ENCODE peak calls at places on chromosomes 5 and 9, in five cellular contexts. C is breast epithelium, J is GM23248, A is DND-41, D is Karpas-422. N is an unnamed sample. For H3K4me1 and H3K9me3, the result is how much of the 10 kb centered on the place peaks cover.

GRCh38 chr5:93236807-93237421 is 344.1 kb downstream of the NR2F1-AS1 start:
- DNase-seq in C (no peak), J (peak), A (no peak), D (no peak), N (no peak)

GRCh38 chr5:35012796-35013195 is 35.0 kb downstream of the AGXT2 start:
- DNase-seq in C (no peak), J (no peak), A (no peak), D (no peak), N (no peak)

GRCh38 chr5:124236366-124237231 is 509.8 kb downstream of the ZNF608 start:
- DNase-seq in C (no peak), J (peak), A (no peak), D (no peak), N (no peak)

GRCh38 chr5:150059623-150060022 is 26.7 kb downstream of the CSF1R start:
- DNase-seq in C (no peak), J (no peak), A (no peak), D (no peak), N (no peak)

GRCh38 chr9:96486351-96487029 is 36.5 kb downstream of the HABP4 start:
- DNase-seq in C (no peak), J (peak), A (no peak), D (no peak), N (peak)

GRCh38 chr9:130869250-130869649 is 27.4 kb downstream of the QRFP start:
- DNase-seq in C (no peak), J (peak), A (no peak), D (peak), N (no peak)

GRCh38 chr9:127493592-127494303 is 42.4 kb downstream of the LRSAM1 start:
- DNase-seq in C (no peak), J (no peak), A (no peak), D (no peak), N (no peak)

GRCh38 chr9:122119721-122120120 is 26.6 kb upstream of the TTLL11 start:
- DNase-seq in C (no peak), J (no peak), A (no peak), D (no peak), N (no peak)

GRCh38 chr5:11797132-11797531 is 107.1 kb downstream of the CTNND2 start:
- DNase-seq in C (no peak), J (no peak), A (no peak), D (no peak), N (no peak)

GRCh38 chr9:130837002-130837511 is 2.0 kb downstream of the ABL1 start:
- DNase-seq in C (no peak), J (peak), A (no peak), D (no peak), N (peak)

GRCh38 chr9:95852059-95853032 is 23.1 kb upstream of the ERCC6L2 start:
- DNase-seq in C (no peak), J (peak), A (no peak), D (peak), N (no peak)

GRCh38 chr5:176614805-176615478 is 5.0 kb upstream of the GPRIN1 start:
- DNase-seq in C (no peak), J (peak), A (no peak), D (no peak), N (no peak)

GRCh38 chr5:77428033-77428432 is 64.1 kb downstream of the WDR41 start:
- DNase-seq in C (no peak), J (peak), A (no peak), D (no peak), N (no peak)
- H3K4me1 ChIP-seq in C (under half), J (half or more), A (under half), D (under half), N (under half)

DNA sequence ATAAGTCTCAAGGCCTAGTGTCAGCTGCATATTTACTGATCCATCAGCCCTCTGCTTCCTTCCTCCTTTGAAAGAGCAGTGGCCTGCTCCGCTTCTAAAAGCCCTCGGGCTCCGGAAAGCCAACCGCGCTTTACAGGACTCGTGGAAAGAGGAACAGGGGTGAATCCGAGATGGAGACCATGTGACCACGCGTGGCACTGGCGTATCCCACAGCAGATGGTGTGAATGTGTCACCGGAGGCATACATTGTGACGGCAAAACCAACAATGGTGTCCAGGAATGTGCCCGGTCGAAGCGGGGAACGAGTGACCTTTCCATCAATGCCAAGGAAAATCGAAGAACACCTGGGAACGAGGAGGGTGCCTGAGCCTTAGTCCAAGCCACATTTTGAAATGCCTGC is 484.6 kb downstream of the SPATA31A7 start:
- DNase-seq in C (no peak), J (no peak), A (no peak), D (no peak), N (no peak)
- H3K9me3 ChIP-seq in C (under half), J (under half), A (under half), D (under half), N (under half)

GRCh38 chr5:55172937-55173695 is at the start of gene CDC20B:
- DNase-seq in C (no peak), J (peak), A (peak), D (peak), N (peak)
- H3K27ac ChIP-seq in C (no peak), J (no peak), A (no peak), D (no peak), N (no peak)

GRCh38 chr9:69261636-69262035 is 63.4 kb upstream of the ENTREP1 start:
- DNase-seq in C (no peak), J (no peak), A (no peak), D (no peak), N (no peak)

GRCh38 chr9:69264526-69264925 is 60.5 kb upstream of the ENTREP1 start:
- DNase-seq in C (no peak), J (peak), A (no peak), D (no peak), N (no peak)

GRCh38 chr9:69260161-69260560 is 64.9 kb upstream of the ENTREP1 start:
- DNase-seq in C (no peak), J (no peak), A (no peak), D (no peak), N (no peak)

GRCh38 chr9:69265891-69266290 is 59.1 kb upstream of the ENTREP1 start:
- DNase-seq in C (no peak), J (peak), A (no peak), D (no peak), N (no peak)
- H3K4me1 ChIP-seq in C (under half), J (under half), A (under half), D (under half), N (under half)

GRCh38 chr5:8958602-8959001 is 587.3 kb downstream of the SEMA5A start:
- DNase-seq in C (no peak), J (no peak), A (no peak), D (no peak), N (no peak)
- H3K9me3 ChIP-seq in C (under half), J (under half), A (under half), D (under half), N (under half)

GRCh38 chr5:54370982-54371381 is 60.6 kb upstream of the ARL15 start:
- DNase-seq in C (no peak), J (no peak), A (no peak), D (no peak), N (no peak)
- H3K27ac ChIP-seq in C (no peak), J (no peak), A (no peak), D (no peak), N (no peak)

DNA sequence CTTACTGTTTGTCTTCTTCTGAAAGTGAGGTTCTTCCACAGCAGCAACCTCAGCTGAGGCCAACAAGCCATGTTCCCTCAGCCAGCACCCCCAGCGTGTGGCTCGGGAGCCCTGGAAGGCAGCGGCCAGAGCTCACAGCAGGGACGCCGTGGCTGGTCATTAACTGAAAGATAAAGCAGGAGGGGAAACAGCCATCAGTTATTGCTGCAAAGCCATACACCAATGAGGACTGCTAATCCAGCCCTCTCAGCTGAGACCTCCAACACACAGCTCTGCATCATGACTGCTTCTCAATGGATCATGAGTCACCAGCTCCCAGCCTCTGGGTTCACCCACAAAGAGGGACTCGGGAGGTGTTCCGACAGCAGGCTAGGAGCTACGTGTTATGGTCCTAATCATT is 24.3 kb downstream of the ABCA1 start:
- DNase-seq in C (no peak), J (peak), A (no peak), D (no peak), N (no peak)
- H3K4me1 ChIP-seq in C (under half), J (under half), A (under half), D (under half), N (under half)

GRCh38 chr5:2334686-2335085 is 416.8 kb downstream of the IRX2 start:
- DNase-seq in C (peak), J (no peak), A (no peak), D (no peak), N (no peak)
- H3K9me3 ChIP-seq in C (under half), J (under half), A (under half), D (under half), N (under half)

GRCh38 chr5:74310386-74310785 is 330.1 kb downstream of the ENC1 start:
- DNase-seq in C (no peak), J (peak), A (no peak), D (no peak), N (no peak)
- H3K27ac ChIP-seq in C (no peak), J (no peak), A (no peak), D (no peak), N (no peak)

GRCh38 chr5:142825378-142826089 is 55.4 kb downstream of the ARHGAP26 start:
- DNase-seq in C (peak), J (no peak), A (no peak), D (no peak), N (no peak)

GRCh38 chr5:142821733-142822487 is 51.7 kb downstream of the ARHGAP26 start:
- DNase-seq in C (no peak), J (peak), A (no peak), D (no peak), N (no peak)

GRCh38 chr5:142823176-142823575 is 53.0 kb downstream of the ARHGAP26 start:
- DNase-seq in C (no peak), J (no peak), A (no peak), D (no peak), N (no peak)

GRCh38 chr5:142826093-142826492 is 55.9 kb downstream of the ARHGAP26 start:
- DNase-seq in C (no peak), J (no peak), A (no peak), D (no peak), N (no peak)

GRCh38 chr5:142824391-142824790 is 54.2 kb downstream of the ARHGAP26 start:
- DNase-seq in C (no peak), J (no peak), A (no peak), D (no peak), N (no peak)
- H3K4me1 ChIP-seq in C (under half), J (half or more), A (under half), D (under half), N (under half)

N was measured in colonic mucosa.